ENCODE peak calls at places on chromosomes 11 and 22, in four cellular contexts. A is neural progenitor cell, O is GM23248, W is GM23338. Q is an unnamed sample.

GRCh38 chr11:33885338-33886005 is 6.4 kb downstream of the LMO2 start:
- DNase-seq in W (no peak), O (no peak), A (no peak), Q (no peak)

GRCh38 chr11:73469401-73469800 is 93.2 kb downstream of the RELT start:
- DNase-seq in A (no peak), O (no peak), W (no peak), Q (no peak)

GRCh38 chr22:19943665-19944026 is 2.0 kb upstream of the TXNRD2 start:
- DNase-seq in O (peak; percentile 83), A (no peak), W (peak; percentile 49), Q (no peak)

GRCh38 chr11:70586261-70587094 is 188.1 kb downstream of the CTTN start:
- DNase-seq in O (no peak), A (no peak), W (no peak), Q (no peak)

GRCh38 chr11:126630488-126630887 is 275.0 kb downstream of the ST3GAL4 start:
- DNase-seq in A (no peak), O (no peak), W (no peak), Q (no peak)

GRCh38 chr11:44229003-44229570 is 80.9 kb downstream of the ALX4 start:
- DNase-seq in O (no peak), W (no peak), A (no peak), Q (no peak)

GRCh38 chr11:47355283-47356128 is 3.0 kb upstream of the MYBPC3 start:
- DNase-seq in A (peak; percentile 96), W (peak; percentile 98), O (peak; percentile 97), Q (peak; percentile 92)

GRCh38 chr11:103863497-103863896 is 172.9 kb upstream of the DDI1 start:
- DNase-seq in A (no peak), O (peak; percentile 67), W (no peak), Q (no peak)

DNA sequence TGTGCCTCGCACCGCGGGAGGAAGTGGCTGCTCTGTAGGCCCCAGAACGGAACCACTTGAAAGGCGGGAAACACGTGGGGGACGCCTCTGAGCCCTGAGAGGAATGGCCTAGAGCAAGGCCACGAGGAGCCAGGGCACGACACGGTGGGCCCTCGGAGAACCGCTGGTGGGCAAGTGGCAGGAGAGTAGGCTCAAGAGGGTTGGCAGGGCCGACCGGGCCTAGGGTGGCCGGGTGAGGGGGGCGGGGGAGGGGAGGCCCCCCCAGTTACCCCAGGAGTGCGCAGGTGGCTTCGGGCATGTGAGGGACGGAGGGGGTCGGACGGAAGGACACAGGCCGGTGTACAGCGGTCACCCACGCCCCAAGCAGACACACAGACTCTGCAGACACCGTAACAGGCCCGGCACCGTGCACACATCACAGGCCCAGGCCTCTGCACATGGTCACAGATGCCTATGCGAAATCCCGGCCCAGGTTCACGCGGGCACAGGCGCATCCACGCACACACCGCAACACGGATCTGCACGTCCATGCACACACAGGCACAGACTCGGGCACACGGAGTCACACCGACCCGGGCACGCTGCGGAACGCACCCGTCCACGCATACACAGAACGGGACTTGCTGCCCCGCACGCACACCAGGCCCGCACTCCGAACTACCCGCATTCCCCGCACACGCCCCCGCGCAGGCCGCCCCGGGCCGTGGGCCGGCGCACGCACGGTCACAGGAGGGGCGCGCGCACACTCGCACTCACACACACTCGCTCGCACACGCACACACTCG is at the start of gene MGAT3:
- DNase-seq in A (no peak), O (peak; percentile 17), W (no peak), Q (no peak)
- TF ChIP-seq EZH2phosphoT487 in A (no peak), O (peak; percentile 70), W (no peak), Q (no peak)

GRCh38 chr11:8268530-8269461 is 5.1 kb upstream of the LMO1 start:
- DNase-seq in O (peak; percentile 48), W (peak; percentile 57), A (peak; percentile 80), Q (no peak)

GRCh38 chr11:8267280-8267679 is 3.6 kb upstream of the LMO1 start:
- DNase-seq in O (no peak), A (no peak), W (no peak), Q (no peak)

GRCh38 chr11:8266246-8267241 is 2.9 kb upstream of the LMO1 start:
- DNase-seq in O (no peak), W (no peak), A (no peak), Q (no peak)

GRCh38 chr11:8269636-8270035 is 6.0 kb upstream of the LMO1 start:
- DNase-seq in A (peak; percentile 67), O (no peak), W (no peak), Q (no peak)

DNA sequence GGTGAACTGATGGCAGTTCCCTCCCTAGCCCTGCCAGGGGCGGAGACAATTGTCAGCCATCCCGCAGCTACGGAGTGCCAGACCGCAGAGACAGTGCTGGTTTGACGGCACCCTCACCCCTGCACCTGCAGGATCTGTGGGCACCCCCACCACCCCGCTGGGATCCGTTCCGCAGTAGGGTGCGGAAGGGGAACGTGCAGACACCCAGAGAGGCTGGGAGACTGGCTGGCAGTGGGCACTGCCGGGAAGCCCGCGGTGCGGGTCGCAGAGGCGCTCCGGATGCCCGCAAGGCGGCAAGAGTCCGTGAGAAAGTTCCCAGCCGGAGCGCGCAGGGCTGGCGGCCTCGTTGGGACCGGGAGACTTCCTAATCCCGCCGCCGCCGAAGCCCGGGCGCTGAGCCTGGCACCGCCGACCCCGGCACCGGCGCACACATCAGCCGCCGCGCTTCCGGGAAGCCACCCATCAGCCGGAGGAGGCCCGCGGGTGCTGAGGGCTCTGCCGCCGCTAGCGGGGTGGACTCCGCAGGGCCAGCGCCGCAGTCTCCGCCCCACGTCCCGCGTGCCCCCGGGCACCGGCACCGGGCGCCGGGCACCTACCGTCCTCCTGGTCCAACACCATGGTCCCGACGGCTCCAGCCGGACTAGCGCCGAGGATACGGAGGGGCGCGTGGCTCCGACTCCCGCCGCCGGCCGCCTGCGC is 4.3 kb upstream of the LMO1 start:
- DNase-seq in O (peak; percentile 35), A (peak; percentile 68), W (peak; percentile 65), Q (no peak)
- TF ChIP-seq EZH2phosphoT487 in O (no peak), A (peak; percentile 58), W (peak; percentile 59), Q (no peak)

GRCh38 chr11:64144587-64145295 is 21.2 kb downstream of the MACROD1 start:
- DNase-seq in O (no peak), W (no peak), A (no peak), Q (no peak)
- TF ChIP-seq EZH2phosphoT487 in O (no peak), W (no peak), A (no peak), Q (no peak)

DNA sequence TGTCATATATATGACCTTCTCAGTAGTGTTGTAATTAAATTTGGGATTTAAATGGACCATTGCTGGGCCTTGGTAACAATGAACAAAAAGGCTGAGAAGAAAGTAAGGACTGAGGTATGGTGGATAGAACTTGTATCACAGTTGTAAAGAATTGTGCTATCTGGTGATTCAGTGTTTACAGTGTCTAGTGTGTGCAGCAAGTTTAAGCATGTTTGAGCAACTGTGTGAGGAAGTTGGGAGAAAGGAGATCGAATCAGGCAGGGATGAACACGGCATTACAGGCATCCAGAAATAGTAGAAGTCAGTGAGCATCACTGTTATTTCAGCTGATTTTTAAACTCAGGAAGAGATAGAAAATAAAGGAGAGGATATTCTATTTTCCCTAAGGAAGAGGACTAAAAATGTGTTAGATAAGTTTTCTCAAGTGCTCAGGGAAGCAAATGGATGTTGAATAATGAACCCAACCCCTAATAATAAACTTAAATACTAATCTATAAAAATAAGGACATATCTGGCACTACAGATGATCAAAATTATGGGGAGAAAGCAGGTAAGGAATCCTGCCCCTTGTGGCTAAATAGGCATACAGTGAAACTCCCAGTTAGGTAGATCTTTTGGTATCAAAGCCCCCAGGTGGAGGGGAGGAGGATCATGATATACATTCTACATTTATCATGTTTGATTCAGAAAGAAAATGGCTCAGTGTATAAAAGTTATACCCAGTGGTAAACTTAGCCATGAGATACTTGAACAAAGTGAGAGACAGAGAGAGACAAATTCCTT is 361.0 kb upstream of the ANO3 start:
- DNase-seq in O (no peak), W (peak; percentile 51), A (no peak), Q (no peak)
- TF ChIP-seq EZH2phosphoT487 in O (no peak), W (no peak), A (no peak), Q (no peak)

GRCh38 chr22:45783021-45783420 is 111.4 kb downstream of the ATXN10 start:
- DNase-seq in O (no peak), W (no peak), A (no peak), Q (no peak)

GRCh38 chr22:45784357-45785277 is 113.0 kb downstream of the ATXN10 start:
- DNase-seq in A (peak; percentile 29), O (no peak), W (no peak), Q (no peak)

GRCh38 chr22:45783690-45784089 is 112.1 kb downstream of the ATXN10 start:
- DNase-seq in W (no peak), A (no peak), O (no peak), Q (no peak)

GRCh38 chr22:45787770-45788169 is 116.1 kb downstream of the ATXN10 start:
- DNase-seq in O (peak; percentile 24), W (no peak), A (no peak), Q (no peak)

DNA sequence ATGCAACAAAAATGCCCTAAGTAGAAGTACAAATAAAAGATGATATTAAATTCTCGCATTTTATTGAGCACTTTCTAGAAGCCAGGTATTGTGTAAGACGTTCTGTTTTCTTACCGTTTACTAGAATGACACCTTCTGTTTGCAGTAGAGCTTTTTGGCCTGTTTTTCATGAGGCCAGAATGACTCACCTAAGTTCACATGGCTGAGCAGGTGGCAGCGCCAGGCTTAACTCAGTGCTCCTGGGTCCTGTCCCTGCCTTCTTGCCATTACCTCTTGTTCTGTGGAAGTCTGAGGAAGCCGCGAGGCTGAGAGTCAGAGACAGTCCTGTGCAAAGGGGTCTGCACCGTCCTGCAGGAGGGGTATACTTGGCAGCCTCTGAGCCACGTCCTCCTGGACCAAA is 113.8 kb downstream of the ATXN10 start:
- DNase-seq in O (peak; percentile 54), A (no peak), W (no peak), Q (no peak)
- TF ChIP-seq EZH2phosphoT487 in O (no peak), A (no peak), W (no peak), Q (no peak)

GRCh38 chr22:36386351-36386899 is 1.3 kb downstream of the MYH9 start:
- DNase-seq in O (peak; percentile 79), W (no peak), A (peak; percentile 79), Q (no peak)
- TF ChIP-seq EZH2phosphoT487 in O (no peak), W (no peak), A (no peak), Q (no peak)

Q was measured in HCT116.